ENCODE peak calls at places on chromosome 11, in seven cellular contexts. One of them, this sample, is unnamed.

GRCh38 chr11:97225794-97226193 is 836.0 kb downstream of the JRKL start:
- DNase-seq in HuH-7: no peak
- DNase-seq in myocyte: no peak
- DNase-seq in hypothalamus: no peak
- DNase-seq in activated naive CD4-positive, alpha-beta T cell treated with anti-CD3 and anti-CD28 coated beads, Interleukin-2, amount 10 ng/mL, durations not matched to agents 7 days and 5 days: no peak
- DNase-seq in GM23248: no peak
- DNase-seq in IMR-90: no peak
- DNase-seq in this sample: no peak

GRCh38 chr11:7436657-7437056 is 48.6 kb upstream of the OLFML1 start:
- DNase-seq in HuH-7: no peak
- DNase-seq in myocyte: no peak
- DNase-seq in hypothalamus: no peak
- DNase-seq in activated naive CD4-positive, alpha-beta T cell treated with anti-CD3 and anti-CD28 coated beads, Interleukin-2, amount 10 ng/mL, durations not matched to agents 7 days and 5 days: peak; percentile 44
- DNase-seq in GM23248: no peak
- DNase-seq in IMR-90: no peak
- DNase-seq in this sample: no peak

GRCh38 chr11:33735426-33736147 is 636 bp downstream of the CD59 start:
- DNase-seq in HuH-7: peak; percentile 17
- DNase-seq in myocyte: peak; percentile 74
- DNase-seq in hypothalamus: no peak
- DNase-seq in activated naive CD4-positive, alpha-beta T cell treated with anti-CD3 and anti-CD28 coated beads, Interleukin-2, amount 10 ng/mL, durations not matched to agents 7 days and 5 days: peak; percentile 67
- DNase-seq in GM23248: peak; percentile 64
- DNase-seq in IMR-90: no peak
- DNase-seq in this sample: no peak

GRCh38 chr11:126474888-126475626 is 119.6 kb downstream of the ST3GAL4 start:
- DNase-seq in HuH-7: no peak
- DNase-seq in myocyte: no peak
- DNase-seq in hypothalamus: no peak
- DNase-seq in activated naive CD4-positive, alpha-beta T cell treated with anti-CD3 and anti-CD28 coated beads, Interleukin-2, amount 10 ng/mL, durations not matched to agents 7 days and 5 days: no peak
- DNase-seq in GM23248: no peak
- DNase-seq in IMR-90: no peak
- DNase-seq in this sample: no peak

GRCh38 chr11:44199298-44199697 is 103.8 kb downstream of the EXT2 start:
- DNase-seq in HuH-7: no peak
- DNase-seq in myocyte: no peak
- DNase-seq in hypothalamus: no peak
- DNase-seq in activated naive CD4-positive, alpha-beta T cell treated with anti-CD3 and anti-CD28 coated beads, Interleukin-2, amount 10 ng/mL, durations not matched to agents 7 days and 5 days: no peak
- DNase-seq in GM23248: no peak
- DNase-seq in IMR-90: no peak
- DNase-seq in this sample: no peak

GRCh38 chr11:78270993-78271392 is 82.3 kb downstream of the USP35 start:
- DNase-seq in HuH-7: no peak
- DNase-seq in myocyte: peak; percentile 58
- DNase-seq in hypothalamus: no peak
- DNase-seq in activated naive CD4-positive, alpha-beta T cell treated with anti-CD3 and anti-CD28 coated beads, Interleukin-2, amount 10 ng/mL, durations not matched to agents 7 days and 5 days: no peak
- DNase-seq in GM23248: no peak
- DNase-seq in IMR-90: no peak
- DNase-seq in this sample: no peak

GRCh38 chr11:28900427-28900826 is 792.2 kb downstream of the METTL15 start:
- DNase-seq in HuH-7: no peak
- DNase-seq in myocyte: no peak
- DNase-seq in hypothalamus: no peak
- DNase-seq in activated naive CD4-positive, alpha-beta T cell treated with anti-CD3 and anti-CD28 coated beads, Interleukin-2, amount 10 ng/mL, durations not matched to agents 7 days and 5 days: no peak
- DNase-seq in GM23248: no peak
- DNase-seq in IMR-90: no peak
- DNase-seq in this sample: no peak

GRCh38 chr11:63459586-63459985 is 31.4 kb downstream of the PLAAT5 start:
- DNase-seq in HuH-7: no peak
- DNase-seq in myocyte: no peak
- DNase-seq in hypothalamus: no peak
- DNase-seq in activated naive CD4-positive, alpha-beta T cell treated with anti-CD3 and anti-CD28 coated beads, Interleukin-2, amount 10 ng/mL, durations not matched to agents 7 days and 5 days: no peak
- DNase-seq in GM23248: no peak
- DNase-seq in IMR-90: no peak
- DNase-seq in this sample: no peak

GRCh38 chr11:44604171-44604581 is 38.7 kb downstream of the CD82 start:
- DNase-seq in HuH-7: no peak
- DNase-seq in myocyte: no peak
- DNase-seq in hypothalamus: no peak
- DNase-seq in activated naive CD4-positive, alpha-beta T cell treated with anti-CD3 and anti-CD28 coated beads, Interleukin-2, amount 10 ng/mL, durations not matched to agents 7 days and 5 days: no peak
- DNase-seq in GM23248: peak; percentile 56
- DNase-seq in IMR-90: peak; percentile 53
- DNase-seq in this sample: no peak

GRCh38 chr11:119318240-119319135 is 1.6 kb upstream of the MCAM start:
- DNase-seq in HuH-7: no peak
- DNase-seq in myocyte: no peak
- DNase-seq in hypothalamus: no peak
- DNase-seq in activated naive CD4-positive, alpha-beta T cell treated with anti-CD3 and anti-CD28 coated beads, Interleukin-2, amount 10 ng/mL, durations not matched to agents 7 days and 5 days: peak; percentile 38
- DNase-seq in GM23248: peak; percentile 84
- DNase-seq in IMR-90: peak; percentile 81
- DNase-seq in this sample: no peak

GRCh38 chr11:76783294-76783900 is at the start of gene TSKU:
- DNase-seq in HuH-7: no peak
- DNase-seq in myocyte: no peak
- DNase-seq in hypothalamus: no peak
- DNase-seq in activated naive CD4-positive, alpha-beta T cell treated with anti-CD3 and anti-CD28 coated beads, Interleukin-2, amount 10 ng/mL, durations not matched to agents 7 days and 5 days: no peak
- DNase-seq in GM23248: peak; percentile 81
- DNase-seq in IMR-90: no peak
- DNase-seq in this sample: no peak

GRCh38 chr11:96366024-96366423 is 23.0 kb upstream of the MAML2 start:
- DNase-seq in HuH-7: no peak
- DNase-seq in myocyte: no peak
- DNase-seq in hypothalamus: no peak
- DNase-seq in activated naive CD4-positive, alpha-beta T cell treated with anti-CD3 and anti-CD28 coated beads, Interleukin-2, amount 10 ng/mL, durations not matched to agents 7 days and 5 days: no peak
- DNase-seq in GM23248: no peak
- DNase-seq in IMR-90: peak; percentile 35
- DNase-seq in this sample: no peak

GRCh38 chr11:113373306-113373705 is 14.3 kb upstream of the ANKK1 start:
- DNase-seq in HuH-7: no peak
- DNase-seq in myocyte: peak; percentile 63
- DNase-seq in hypothalamus: no peak
- DNase-seq in activated naive CD4-positive, alpha-beta T cell treated with anti-CD3 and anti-CD28 coated beads, Interleukin-2, amount 10 ng/mL, durations not matched to agents 7 days and 5 days: no peak
- DNase-seq in GM23248: peak; percentile 94
- DNase-seq in IMR-90: peak; percentile 64
- DNase-seq in this sample: no peak

GRCh38 chr11:66885469-66886316 is 28.8 kb downstream of the LRFN4 start:
- DNase-seq in HuH-7: no peak
- DNase-seq in myocyte: no peak
- DNase-seq in hypothalamus: no peak
- DNase-seq in activated naive CD4-positive, alpha-beta T cell treated with anti-CD3 and anti-CD28 coated beads, Interleukin-2, amount 10 ng/mL, durations not matched to agents 7 days and 5 days: no peak
- DNase-seq in GM23248: no peak
- DNase-seq in IMR-90: no peak
- DNase-seq in this sample: no peak

GRCh38 chr11:124481365-124482323 is 36.1 kb upstream of the OR8B8 start:
- DNase-seq in HuH-7: no peak
- DNase-seq in myocyte: peak; percentile 53
- DNase-seq in hypothalamus: no peak
- DNase-seq in activated naive CD4-positive, alpha-beta T cell treated with anti-CD3 and anti-CD28 coated beads, Interleukin-2, amount 10 ng/mL, durations not matched to agents 7 days and 5 days: no peak
- DNase-seq in GM23248: peak; percentile 66
- DNase-seq in IMR-90: peak; percentile 52
- DNase-seq in this sample: no peak

GRCh38 chr11:15807827-15808226 is 548.5 kb downstream of the SOX6 start:
- DNase-seq in HuH-7: no peak
- DNase-seq in myocyte: no peak
- DNase-seq in hypothalamus: no peak
- DNase-seq in activated naive CD4-positive, alpha-beta T cell treated with anti-CD3 and anti-CD28 coated beads, Interleukin-2, amount 10 ng/mL, durations not matched to agents 7 days and 5 days: no peak
- DNase-seq in GM23248: no peak
- DNase-seq in IMR-90: no peak
- DNase-seq in this sample: no peak

GRCh38 chr11:22390283-22390655 is 52.1 kb downstream of the SLC17A6 start:
- DNase-seq in HuH-7: no peak
- DNase-seq in myocyte: no peak
- DNase-seq in hypothalamus: no peak
- DNase-seq in activated naive CD4-positive, alpha-beta T cell treated with anti-CD3 and anti-CD28 coated beads, Interleukin-2, amount 10 ng/mL, durations not matched to agents 7 days and 5 days: no peak
- DNase-seq in GM23248: no peak
- DNase-seq in IMR-90: no peak
- DNase-seq in this sample: no peak

GRCh38 chr11:109130910-109131309 is 291.1 kb upstream of the C11orf87 start:
- DNase-seq in HuH-7: no peak
- DNase-seq in myocyte: no peak
- DNase-seq in hypothalamus: no peak
- DNase-seq in activated naive CD4-positive, alpha-beta T cell treated with anti-CD3 and anti-CD28 coated beads, Interleukin-2, amount 10 ng/mL, durations not matched to agents 7 days and 5 days: no peak
- DNase-seq in GM23248: no peak
- DNase-seq in IMR-90: no peak
- DNase-seq in this sample: no peak

GRCh38 chr11:33655842-33656600 is 44.6 kb downstream of the C11orf91 start:
- DNase-seq in HuH-7: no peak
- DNase-seq in myocyte: peak; percentile 87
- DNase-seq in hypothalamus: no peak
- DNase-seq in activated naive CD4-positive, alpha-beta T cell treated with anti-CD3 and anti-CD28 coated beads, Interleukin-2, amount 10 ng/mL, durations not matched to agents 7 days and 5 days: no peak
- DNase-seq in GM23248: no peak
- DNase-seq in IMR-90: no peak
- DNase-seq in this sample: no peak

This sample was measured in GM18507.